ENCODE peak calls at places on chromosomes 3 and 15, in six cellular contexts. K is PC-3, L is sigmoid colon, Y is GM23338, H is cardiac muscle cell, O is breast epithelium. M is an unnamed sample.
A peak's percentile ranks its signal among the peaks of the same experiment; 100 is the strongest.

GRCh38 chr3:177119829-177120228 is 77.5 kb downstream of the TBL1XR1 start:
- DNase-seq in H (no peak), O (no peak), K (no peak), L (no peak), Y (no peak), M (no peak)

GRCh38 chr15:69668963-69669362 is 216.3 kb downstream of the RPLP1 start:
- DNase-seq in K (no peak), Y (no peak), O (no peak), L (no peak), H (no peak), M (no peak)

GRCh38 chr3:187274315-187274976 is 17.1 kb downstream of the MASP1 start:
- DNase-seq in K (no peak), H (no peak), L (no peak), Y (peak; percentile 53), O (no peak), M (no peak)

GRCh38 chr3:55370272-55370671 is 116.8 kb downstream of the WNT5A start:
- DNase-seq in Y (no peak), H (no peak), K (no peak), L (peak; percentile 69), O (no peak), M (no peak)

GRCh38 chr3:48088056-48088748 is 72.0 kb upstream of the MAP4 start:
- DNase-seq in L (peak; percentile 75), O (no peak), K (no peak), Y (peak; percentile 44), H (peak; percentile 64), M (peak; percentile 48)

GRCh38 chr3:182597621-182598041 is 195.7 kb upstream of the ATP11B start:
- DNase-seq in K (peak; percentile 92), O (no peak), Y (no peak), L (no peak), H (no peak), M (no peak)

GRCh38 chr3:100609305-100609704 is at the start of gene ADGRG7:
- DNase-seq in O (no peak), K (no peak), H (no peak), Y (no peak), L (no peak), M (no peak)

GRCh38 chr3:40741729-40742128 is 217.0 kb downstream of the ZNF621 start:
- DNase-seq in Y (no peak), O (peak; percentile 39), K (no peak), L (peak; percentile 82), H (no peak), M (no peak)

GRCh38 chr15:59933607-59934006 is 70.5 kb upstream of the FOXB1 start:
- DNase-seq in H (no peak), Y (no peak), O (no peak), K (peak; percentile 44), L (no peak), M (no peak)

GRCh38 chr15:38688761-38689160 is 124.1 kb upstream of the RASGRP1 start:
- DNase-seq in K (peak; percentile 32), O (no peak), Y (no peak), L (no peak), H (no peak), M (no peak)

GRCh38 chr3:34009480-34009844 is 211.0 kb downstream of the PDCD6IP start:
- DNase-seq in H (no peak), K (no peak), Y (no peak), L (no peak), O (no peak), M (no peak)
- TF ChIP-seq CTCF in H (no peak), K (no peak), Y (no peak), L (no peak), O (no peak), M (no peak)

DNA sequence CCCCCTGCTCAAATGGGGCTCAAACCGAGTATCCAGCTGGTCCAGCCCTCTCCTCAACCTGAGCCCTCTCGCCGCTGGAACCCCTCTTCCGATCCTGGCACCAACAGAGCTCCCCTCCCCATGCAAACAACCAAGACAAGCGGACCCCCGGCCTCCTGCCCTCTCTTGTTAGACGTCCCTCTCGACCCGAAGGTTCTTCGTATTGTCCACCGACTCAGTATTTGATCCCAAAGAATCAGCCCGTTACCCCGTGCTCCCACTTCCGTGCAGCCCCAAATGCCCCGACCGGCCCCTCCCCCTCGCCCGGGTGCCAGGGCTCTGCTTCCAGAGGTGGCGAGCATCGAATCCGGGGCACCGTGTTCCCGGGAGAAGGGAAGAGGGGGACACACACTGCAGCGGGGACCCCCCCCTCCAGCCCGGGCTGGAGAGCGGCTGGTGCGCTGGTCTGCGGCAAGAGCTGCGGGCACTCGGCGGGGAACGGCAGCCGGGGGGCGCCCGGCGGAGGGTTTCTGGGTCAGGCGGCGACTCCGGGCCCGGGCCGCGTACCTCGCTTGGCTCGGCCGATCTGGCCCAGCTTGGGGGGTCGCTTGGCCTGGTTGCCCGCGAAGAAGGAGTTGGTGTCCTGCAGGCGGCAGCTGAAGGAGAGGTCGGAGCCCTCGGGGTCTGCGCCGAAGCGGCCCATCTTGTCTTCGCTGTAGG is 633 bp downstream of the CAMK2N2 start:
- DNase-seq in H (no peak), Y (peak; percentile 51), K (no peak), O (no peak), L (no peak), M (no peak)
- H3K4me3 ChIP-seq in H (peak overlapping the region; percentile 38), Y (peak overlapping the region; percentile 76), K (peak overlapping the region; percentile 76), O (peak overlapping the region; percentile 32), L (no peak overlapping the region), M (peak overlapping the region; percentile 75)

GRCh38 chr3:188327433-188327832 is 173.5 kb downstream of the LPP start:
- DNase-seq in L (no peak), K (no peak), H (no peak), Y (no peak), O (no peak), M (no peak)
- H3K27ac ChIP-seq in L (peak overlapping the region; percentile 59), K (no peak overlapping the region), H (no peak overlapping the region), Y (no peak overlapping the region), O (no peak overlapping the region), M (no peak overlapping the region)

DNA sequence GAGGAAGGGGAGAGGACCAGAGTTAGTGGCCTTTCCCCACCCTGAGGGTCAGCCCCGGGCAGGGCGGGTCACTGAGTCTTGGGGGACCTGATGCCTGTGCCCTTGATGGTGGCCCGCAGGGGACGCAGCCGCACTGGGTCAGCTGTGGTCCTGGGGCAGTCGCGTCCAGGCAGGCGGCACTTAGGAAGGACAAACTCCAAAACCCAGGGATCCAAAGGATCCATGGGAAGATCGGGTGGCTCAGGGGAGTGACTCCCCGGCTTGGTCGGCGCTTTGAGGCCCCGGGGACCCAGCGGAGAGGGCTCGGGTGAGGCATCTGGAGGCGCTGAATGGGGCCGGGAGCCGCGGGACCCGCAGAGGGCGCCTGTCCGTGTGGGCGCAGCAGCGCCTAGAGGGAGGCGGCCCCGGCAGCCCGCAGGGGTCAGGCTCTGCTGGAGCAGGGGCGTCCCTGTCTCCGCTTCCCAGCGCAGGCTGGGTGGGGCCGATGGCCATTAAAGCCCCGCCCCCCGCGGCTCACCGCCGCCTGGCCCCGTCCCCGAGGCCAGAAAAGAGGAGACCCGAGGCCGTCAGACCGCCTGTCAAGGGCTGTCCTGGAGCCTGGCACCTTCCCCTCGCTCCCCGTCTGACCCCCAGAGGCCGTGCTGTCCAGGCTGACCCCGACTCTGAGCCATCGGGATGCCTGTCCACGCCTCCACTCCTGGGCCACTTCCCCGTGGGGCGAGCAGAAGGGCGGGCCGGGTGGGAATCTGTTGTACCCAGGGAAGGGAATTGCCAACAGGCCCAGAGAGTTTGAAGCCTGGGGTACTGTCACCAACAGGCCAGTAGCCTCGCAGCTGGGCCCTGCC is 17.4 kb downstream of the CIDEC start:
- DNase-seq in H (peak; percentile 82), L (peak; percentile 89), Y (peak; percentile 84), O (no peak), K (peak; percentile 48), M (no peak)
- TF ChIP-seq CTCF in H (peak; percentile 59), L (peak; percentile 19), Y (peak; percentile 54), O (no peak), K (peak; percentile 48), M (no peak)

DNA sequence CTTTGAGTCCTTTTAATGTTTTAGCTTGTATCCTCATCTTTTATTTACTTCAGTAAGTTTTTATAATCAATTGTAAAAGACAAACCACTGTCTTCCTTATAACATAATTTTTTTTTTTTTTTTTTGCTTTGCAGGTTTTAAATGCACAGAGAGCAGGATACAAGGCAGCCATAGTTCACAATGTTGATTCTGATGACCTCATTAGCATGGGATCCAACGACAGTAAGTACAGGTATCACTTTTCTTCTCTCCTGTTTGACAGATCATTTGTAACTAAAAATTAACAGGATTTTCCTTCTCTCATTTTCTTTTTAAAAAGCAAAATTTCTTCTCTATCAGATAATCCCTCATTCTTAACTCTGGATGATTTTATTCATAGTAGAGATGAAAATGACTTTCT is 75.4 kb downstream of the PFN2 start:
- DNase-seq in K (no peak), O (no peak), Y (no peak), H (no peak), L (no peak), M (no peak)
- H3K4me3 ChIP-seq in K (no peak overlapping the region), O (no peak overlapping the region), Y (no peak overlapping the region), H (no peak overlapping the region), L (no peak overlapping the region), M (no peak overlapping the region)

GRCh38 chr3:119627461-119627860 is 29.8 kb downstream of the PLA1A start:
- DNase-seq in K (no peak), H (no peak), Y (peak; percentile 15), L (no peak), O (no peak), M (no peak)
- H3K27ac ChIP-seq in K (no peak overlapping the region), H (no peak overlapping the region), Y (no peak overlapping the region), L (no peak overlapping the region), O (peak overlapping the region; percentile 48), M (no peak overlapping the region)

GRCh38 chr3:139526146-139526545 is 13.4 kb downstream of the RBP1 start:
- DNase-seq in K (no peak), O (no peak), H (no peak), Y (no peak), L (no peak), M (no peak)
- TF ChIP-seq CTCF in K (no peak), O (no peak), H (no peak), Y (no peak), L (no peak), M (no peak)

DNA sequence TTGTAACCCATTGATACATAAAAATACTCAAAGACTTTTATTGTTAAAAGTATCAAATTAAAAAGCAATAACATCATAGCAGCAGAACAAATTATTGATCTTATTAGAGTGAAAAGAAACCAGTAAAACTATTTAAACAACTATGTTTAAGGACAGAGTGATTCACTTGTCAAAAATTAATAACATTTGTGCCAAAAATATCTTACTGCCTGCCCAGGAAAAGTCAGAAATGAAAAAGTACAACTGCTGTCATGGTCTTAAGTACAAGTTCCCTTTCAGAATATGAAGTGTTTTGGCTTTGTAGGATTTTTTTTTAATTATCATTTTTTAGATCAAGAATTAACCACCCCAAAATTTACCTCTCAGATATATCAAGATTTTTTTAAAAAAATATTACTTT is 3.4 kb downstream of the IFT57 start:
- DNase-seq in L (no peak), Y (no peak), O (no peak), H (no peak), K (peak; percentile 26), M (no peak)
- H3K4me3 ChIP-seq in L (no peak overlapping the region), Y (no peak overlapping the region), O (no peak overlapping the region), H (no peak overlapping the region), K (peak overlapping the region; percentile 89), M (no peak overlapping the region)